ENCODE peak calls at places on chromosomes 6 and 20, in five cellular contexts. V is heart right ventricle; W is ovary; A is RWPE1; C is CD8-positive, alpha-beta memory T cell. I is an unnamed sample.

GRCh38 chr6:5146396-5146795 is 61.3 kb downstream of the PPP1R3G start:
- DNase-seq in V (no peak), W (no peak), A (no peak), C (no peak), I (no peak)

GRCh38 chr20:15875446-15875845 is 697.8 kb downstream of the KIF16B start:
- DNase-seq in V (no peak), W (no peak), A (no peak), C (no peak), I (no peak)

GRCh38 chr6:77089776-77090175 is 373.5 kb downstream of the HTR1B start:
- DNase-seq in V (no peak), W (no peak), A (peak), C (no peak), I (no peak)

GRCh38 chr20:50478162-50479036 is 31.8 kb upstream of the PTPN1 start:
- DNase-seq in V (peak), W (peak), A (peak), C (peak), I (peak)

GRCh38 chr20:1287787-1288569 is 21.9 kb downstream of the SNPH start:
- DNase-seq in V (peak), W (no peak), A (no peak), C (no peak), I (no peak)

GRCh38 chr20:1241456-1241855 is 15.6 kb downstream of the RAD21L1 start:
- DNase-seq in V (no peak), W (no peak), A (no peak), C (no peak), I (no peak)

GRCh38 chr20:8284902-8285301 is 152.8 kb downstream of the PLCB1 start:
- DNase-seq in V (no peak), W (no peak), A (no peak), C (no peak), I (no peak)

GRCh38 chr20:15482525-15482924 is 1090.7 kb downstream of the KIF16B start:
- DNase-seq in V (no peak), W (no peak), A (no peak), C (no peak), I (no peak)

DNA sequence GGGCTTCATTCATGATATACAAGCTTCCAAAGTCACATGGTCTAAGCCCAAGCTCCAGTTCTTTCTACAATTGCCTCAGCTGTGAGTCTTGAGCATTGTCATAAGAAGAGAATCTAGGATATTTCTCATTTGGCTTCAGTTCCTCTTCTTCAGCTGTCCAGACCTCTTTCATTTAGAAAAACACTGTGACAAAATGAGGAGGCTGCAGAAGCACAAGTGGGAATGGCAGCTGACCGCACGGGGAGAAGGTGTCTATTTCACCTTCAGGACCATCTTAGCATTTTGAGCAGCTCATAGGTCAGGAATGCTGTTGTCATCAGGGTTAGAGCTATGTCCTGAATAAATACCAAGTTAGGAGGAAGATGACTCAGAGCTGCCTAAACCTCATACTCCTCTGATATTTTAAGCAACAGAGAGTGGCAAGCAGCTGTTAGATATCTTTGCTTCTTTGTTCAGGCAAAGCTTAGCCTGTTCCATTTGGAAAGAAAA is 390.1 kb upstream of the CITED2 start:
- DNase-seq in V (peak), W (peak), A (peak), C (no peak), I (peak)
- H3K27ac ChIP-seq in V (peak), W (peak), A (no peak), C (no peak), I (peak)

DNA sequence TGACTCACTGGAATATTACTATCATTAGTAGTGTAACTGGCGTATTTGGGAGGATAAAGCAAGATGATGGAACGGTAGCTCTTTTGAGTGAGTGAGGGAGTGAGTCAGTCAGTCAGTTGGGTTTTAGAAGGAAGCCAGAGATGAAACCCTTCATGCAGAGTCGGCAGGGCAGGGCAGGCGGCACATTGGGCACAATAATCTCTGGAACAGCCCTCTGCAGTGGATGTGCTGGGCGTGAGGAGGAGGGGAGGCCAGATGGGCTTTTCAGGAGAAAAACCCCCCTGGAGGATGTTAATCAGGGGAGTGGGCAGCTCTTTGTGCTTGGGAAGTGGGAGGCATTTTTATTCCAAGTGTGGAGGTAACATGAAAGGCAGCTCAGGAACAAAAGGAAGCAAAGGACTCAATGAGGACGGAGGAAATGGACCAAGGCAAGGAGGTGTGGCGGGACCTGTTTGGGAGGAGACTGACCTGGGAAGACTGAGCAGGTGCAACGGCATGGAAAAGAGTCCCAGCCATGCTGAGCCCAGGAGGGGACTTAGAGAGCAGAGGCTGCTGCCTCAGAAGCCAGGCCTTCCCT is 171.3 kb downstream of the ZDHHC14 start:
- DNase-seq in V (no peak), W (no peak), A (peak), C (no peak), I (no peak)
- H3K27ac ChIP-seq in V (no peak), W (no peak), A (no peak), C (no peak), I (no peak)

GRCh38 chr6:100999034-100999597 is 118.0 kb upstream of the ASCC3 start:
- DNase-seq in V (no peak), W (no peak), A (no peak), C (no peak), I (no peak)
- H3K27ac ChIP-seq in V (no peak), W (no peak), A (no peak), C (no peak), I (no peak)

GRCh38 chr6:11043552-11043960 is 549 bp downstream of the ELOVL2 start:
- DNase-seq in V (no peak), W (no peak), A (no peak), C (no peak), I (peak)

GRCh38 chr6:11042750-11043551 is 1.2 kb downstream of the ELOVL2 start:
- DNase-seq in V (peak), W (no peak), A (no peak), C (no peak), I (no peak)

GRCh38 chr6:11044712-11045167 is 635 bp upstream of the ELOVL2 start:
- DNase-seq in V (no peak), W (no peak), A (no peak), C (no peak), I (no peak)

GRCh38 chr6:11042025-11042749 is 1.9 kb downstream of the ELOVL2 start:
- DNase-seq in V (no peak), W (no peak), A (no peak), C (no peak), I (no peak)

GRCh38 chr6:11043961-11044711 is at the start of gene ELOVL2:
- DNase-seq in V (peak), W (no peak), A (peak), C (peak), I (peak)
- H3K27ac ChIP-seq in V (peak), W (no peak), A (no peak), C (no peak), I (no peak)

GRCh38 chr6:104956663-104957294 is at the start of gene LIN28B:
- DNase-seq in V (no peak), W (no peak), A (no peak), C (no peak), I (no peak)

GRCh38 chr6:104959453-104959858 is 2.5 kb downstream of the LIN28B start:
- DNase-seq in V (no peak), W (no peak), A (no peak), C (no peak), I (no peak)

GRCh38 chr6:104957301-104958177 is 632 bp downstream of the LIN28B start:
- DNase-seq in V (no peak), W (no peak), A (no peak), C (no peak), I (peak)

GRCh38 chr6:104958720-104959452 is 2.0 kb downstream of the LIN28B start:
- DNase-seq in V (no peak), W (no peak), A (no peak), C (no peak), I (peak)

DNA sequence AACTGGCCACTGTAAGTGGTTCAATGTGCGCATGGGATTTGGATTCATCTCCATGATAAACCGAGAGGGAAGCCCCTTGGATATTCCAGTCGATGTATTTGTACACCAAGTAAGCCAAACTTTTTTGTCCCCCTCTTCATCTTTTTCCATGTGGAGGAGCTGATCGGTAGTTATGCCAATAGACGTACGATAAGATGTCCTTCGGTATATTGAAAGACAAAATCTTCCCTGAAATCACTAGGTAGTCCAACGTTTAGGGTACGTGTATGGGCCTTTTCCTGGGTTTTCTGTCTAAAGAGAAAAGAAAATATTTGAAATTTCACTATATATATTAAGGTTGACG is 1.2 kb downstream of the LIN28B start:
- DNase-seq in V (no peak), W (no peak), A (no peak), C (no peak), I (no peak)
- H3K27ac ChIP-seq in V (no peak), W (no peak), A (no peak), C (peak), I (peak)

GRCh38 chr6:80543151-80543550 is 436.7 kb downstream of the BCKDHB start:
- DNase-seq in V (no peak), W (no peak), A (no peak), C (no peak), I (no peak)

GRCh38 chr6:80541186-80541585 is 434.7 kb downstream of the BCKDHB start:
- DNase-seq in V (no peak), W (no peak), A (peak), C (no peak), I (no peak)

GRCh38 chr6:80543598-80544181 is 437.2 kb downstream of the BCKDHB start:
- DNase-seq in V (no peak), W (no peak), A (peak), C (no peak), I (peak)

GRCh38 chr6:80541886-80542285 is 435.4 kb downstream of the BCKDHB start:
- DNase-seq in V (no peak), W (no peak), A (no peak), C (no peak), I (no peak)

GRCh38 chr6:80540700-80541099 is 434.2 kb downstream of the BCKDHB start:
- DNase-seq in V (no peak), W (no peak), A (peak), C (no peak), I (no peak)
- H3K27ac ChIP-seq in V (no peak), W (no peak), A (peak), C (no peak), I (no peak)

DNA sequence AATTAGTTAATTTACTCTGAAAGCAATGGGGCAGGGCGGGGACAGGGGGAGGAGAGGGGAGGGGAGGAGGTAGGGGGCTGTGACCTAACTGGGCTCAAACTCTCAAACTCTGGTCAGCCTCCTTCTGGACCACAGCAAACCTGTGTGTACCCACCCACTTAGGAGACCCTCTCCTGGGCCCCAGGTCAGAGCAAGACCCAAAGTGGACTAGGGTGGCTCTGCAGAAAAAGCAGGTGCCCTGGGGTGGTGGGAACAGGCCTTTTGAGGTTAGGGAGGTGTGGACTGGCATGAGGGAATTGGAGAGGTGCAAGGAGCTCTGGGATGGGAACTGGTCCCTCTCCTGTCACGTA is 51.3 kb downstream of the MRPL14 start:
- DNase-seq in V (no peak), W (no peak), A (no peak), C (no peak), I (no peak)
- H3K27ac ChIP-seq in V (peak), W (no peak), A (peak), C (peak), I (peak)

DNA sequence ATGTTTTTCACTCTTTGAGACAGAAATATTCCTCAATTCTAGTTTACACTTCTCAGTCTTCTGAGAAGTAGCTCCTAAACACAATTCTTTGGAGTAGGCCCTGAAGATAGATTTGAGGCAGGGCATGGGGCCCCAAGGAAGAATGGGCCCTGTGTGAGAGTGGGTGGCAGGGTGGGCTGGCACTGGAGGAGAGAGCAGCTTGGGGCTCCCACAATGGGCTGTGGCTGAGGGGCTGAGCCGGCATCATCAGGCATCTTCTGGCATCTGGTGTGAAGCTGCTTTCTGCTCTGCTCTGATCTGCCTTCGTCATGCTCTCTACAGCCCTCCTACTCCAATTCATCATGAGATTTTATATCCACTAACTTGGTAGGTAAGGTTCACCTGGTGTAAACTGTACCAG is 88.2 kb downstream of the CDH26 start:
- DNase-seq in V (no peak), W (no peak), A (no peak), C (no peak), I (no peak)
- H3K27ac ChIP-seq in V (peak), W (no peak), A (peak), C (no peak), I (no peak)

DNA sequence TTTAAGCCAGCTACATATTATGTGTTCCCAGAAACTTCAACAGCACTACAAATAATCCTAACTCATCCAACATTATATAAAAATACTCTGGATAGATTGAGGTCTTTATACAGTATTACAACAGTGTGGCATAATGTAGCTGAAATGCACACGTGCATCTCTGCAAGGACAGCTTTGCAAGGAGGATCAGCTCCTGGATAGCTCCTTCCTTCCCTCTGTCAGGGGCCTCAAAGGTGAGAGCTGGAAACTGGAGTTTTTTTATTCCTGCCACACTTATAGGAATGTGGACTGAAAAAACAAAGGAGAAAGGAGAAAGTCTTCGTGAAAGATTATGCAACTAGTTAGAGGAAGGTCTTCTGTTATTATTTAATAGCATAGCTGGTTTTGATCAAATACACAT is 53.1 kb downstream of the PLG start:
- DNase-seq in V (no peak), W (no peak), A (no peak), C (no peak), I (no peak)
- H3K27ac ChIP-seq in V (no peak), W (no peak), A (no peak), C (no peak), I (no peak)